ENCODE peak calls at places on chromosomes 1 and 21, in ten cellular contexts. A, Z, T, M, V, G, P, H, I and U are unnamed samples. For H3K4me1, the result is how much of the 10 kb centered on the place peaks cover.

GRCh38 chr1:34787461-34788420 is 5.1 kb upstream of the GJA4 start:
- DNase-seq in A (no peak), Z (no peak), T (peak), M (peak), V (peak), G (peak), P (no peak), H (no peak), I (no peak), U (no peak)

GRCh38 chr1:222266223-222267215 is 281.4 kb downstream of the HHIPL2 start:
- DNase-seq in A (no peak), Z (no peak), T (no peak), M (no peak), V (no peak), G (peak), P (no peak), H (no peak), I (no peak), U (no peak)

GRCh38 chr1:230827801-230828200 is 40.5 kb downstream of the C1orf198 start:
- DNase-seq in A (no peak), Z (no peak), T (no peak), M (no peak), V (no peak), G (no peak), P (no peak), H (no peak), I (no peak), U (no peak)

GRCh38 chr21:32196001-32196400 is 82.8 kb downstream of the MIS18A start:
- DNase-seq in A (no peak), Z (no peak), T (no peak), M (no peak), V (no peak), G (no peak), P (no peak), H (no peak), I (no peak), U (no peak)

GRCh38 chr21:15001773-15002647 is 62.8 kb downstream of the NRIP1 start:
- DNase-seq in A (no peak), Z (no peak), T (no peak), M (no peak), V (no peak), G (no peak), P (no peak), H (no peak), I (no peak), U (no peak)

GRCh38 chr1:230028602-230029223 is 38.3 kb upstream of the GALNT2 start:
- DNase-seq in A (no peak), Z (no peak), T (no peak), M (no peak), V (no peak), G (no peak), P (no peak), H (no peak), I (no peak), U (no peak)

GRCh38 chr1:236176337-236177336 is 34.3 kb downstream of the GPR137B start:
- DNase-seq in A (no peak), Z (peak), T (peak), M (no peak), V (peak), G (no peak), P (no peak), H (no peak), I (no peak), U (no peak)

GRCh38 chr1:17437260-17438175 is 2.0 kb downstream of the RCC2 start:
- DNase-seq in A (no peak), Z (peak), T (peak), M (peak), V (peak), G (peak), P (no peak), H (peak), I (peak), U (peak)

GRCh38 chr1:180580237-180580636 is 21.5 kb downstream of the OVAAL start:
- DNase-seq in A (no peak), Z (peak), T (no peak), M (no peak), V (peak), G (peak), P (no peak), H (no peak), I (no peak), U (no peak)

GRCh38 chr1:150320667-150320978 is 710 bp upstream of the PRPF3 start:
- DNase-seq in A (no peak), Z (no peak), T (peak), M (no peak), V (no peak), G (no peak), P (no peak), H (no peak), I (no peak), U (no peak)

GRCh38 chr1:183600136-183600535 is 9.9 kb upstream of the NCF2 start:
- DNase-seq in A (no peak), Z (peak), T (peak), M (no peak), V (peak), G (no peak), P (no peak), H (no peak), I (no peak), U (no peak)

GRCh38 chr1:198713081-198713480 is 74.2 kb downstream of the PTPRC start:
- DNase-seq in A (no peak), Z (no peak), T (peak), M (no peak), V (peak), G (no peak), P (no peak), H (no peak), I (no peak), U (no peak)

GRCh38 chr1:185104083-185104482 is 52.7 kb downstream of the TRMT1L start:
- DNase-seq in A (no peak), Z (no peak), T (no peak), M (no peak), V (no peak), G (no peak), P (no peak), H (no peak), I (no peak), U (peak)

GRCh38 chr1:26066857-26067256 is 573 bp downstream of the TRIM63 start:
- DNase-seq in A (no peak), Z (no peak), T (peak), M (no peak), V (no peak), G (no peak), P (no peak), H (no peak), I (peak), U (no peak)

GRCh38 chr21:32482565-32483292 is 70.2 kb downstream of the EVA1C start:
- DNase-seq in A (no peak), Z (no peak), T (no peak), M (no peak), V (no peak), G (no peak), P (no peak), H (no peak), I (no peak), U (no peak)

GRCh38 chr1:191752342-191752741 is 405.9 kb upstream of the RGS18 start:
- DNase-seq in A (no peak), Z (no peak), T (no peak), M (no peak), V (no peak), G (no peak), P (no peak), H (no peak), I (no peak), U (no peak)

GRCh38 chr1:24084050-24084449 is 27.9 kb downstream of the MYOM3 start:
- DNase-seq in A (no peak), Z (no peak), T (peak), M (no peak), V (no peak), G (no peak), P (no peak), H (peak), I (no peak), U (no peak)

GRCh38 chr21:46504681-46505080 is 46.0 kb downstream of the DIP2A start:
- DNase-seq in A (no peak), Z (no peak), T (no peak), M (no peak), V (no peak), G (no peak), P (no peak), H (no peak), I (no peak), U (no peak)

GRCh38 chr1:234973426-234974250 is 155.0 kb downstream of the TOMM20 start:
- DNase-seq in A (peak), Z (no peak), T (no peak), M (no peak), V (no peak), G (no peak), P (no peak), H (no peak), I (no peak), U (no peak)

GRCh38 chr1:20351911-20352675 is 61.4 kb downstream of the VWA5B1 start:
- DNase-seq in A (no peak), Z (no peak), T (no peak), M (no peak), V (no peak), G (no peak), P (no peak), H (no peak), I (no peak), U (no peak)

GRCh38 chr1:204084247-204084772 is 11.4 kb downstream of the SOX13 start:
- DNase-seq in A (peak), Z (no peak), T (no peak), M (no peak), V (no peak), G (peak), P (no peak), H (peak), I (no peak), U (peak)

GRCh38 chr1:7580923-7581753 is 190.0 kb upstream of the VAMP3 start:
- DNase-seq in A (no peak), Z (no peak), T (peak), M (no peak), V (no peak), G (no peak), P (no peak), H (peak), I (peak), U (no peak)

GRCh38 chr1:155002479-155003226 is at the start of gene ZBTB7B:
- DNase-seq in A (peak), Z (peak), T (peak), M (no peak), V (no peak), G (peak), P (no peak), H (peak), I (no peak), U (peak)

GRCh38 chr1:155001688-155002474 is 721 bp upstream of the ZBTB7B start:
- DNase-seq in A (peak), Z (peak), T (peak), M (peak), V (peak), G (peak), P (peak), H (peak), I (peak), U (peak)

GRCh38 chr1:155003766-155004351 is 1.3 kb downstream of the ZBTB7B start:
- DNase-seq in A (peak), Z (peak), T (peak), M (no peak), V (peak), G (peak), P (no peak), H (peak), I (peak), U (peak)

GRCh38 chr1:155004352-155005075 is 1.9 kb downstream of the ZBTB7B start:
- DNase-seq in A (no peak), Z (peak), T (no peak), M (no peak), V (no peak), G (no peak), P (no peak), H (no peak), I (no peak), U (peak)

GRCh38 chr1:155003227-155003765 is 694 bp downstream of the ZBTB7B start:
- DNase-seq in A (no peak), Z (peak), T (peak), M (no peak), V (no peak), G (no peak), P (no peak), H (no peak), I (no peak), U (peak)
- H3K4me1 ChIP-seq in A (under half), Z (under half), T (under half), M (under half), V (under half), G (under half), P (half or more), H (half or more), I (half or more), U (under half)

DNA sequence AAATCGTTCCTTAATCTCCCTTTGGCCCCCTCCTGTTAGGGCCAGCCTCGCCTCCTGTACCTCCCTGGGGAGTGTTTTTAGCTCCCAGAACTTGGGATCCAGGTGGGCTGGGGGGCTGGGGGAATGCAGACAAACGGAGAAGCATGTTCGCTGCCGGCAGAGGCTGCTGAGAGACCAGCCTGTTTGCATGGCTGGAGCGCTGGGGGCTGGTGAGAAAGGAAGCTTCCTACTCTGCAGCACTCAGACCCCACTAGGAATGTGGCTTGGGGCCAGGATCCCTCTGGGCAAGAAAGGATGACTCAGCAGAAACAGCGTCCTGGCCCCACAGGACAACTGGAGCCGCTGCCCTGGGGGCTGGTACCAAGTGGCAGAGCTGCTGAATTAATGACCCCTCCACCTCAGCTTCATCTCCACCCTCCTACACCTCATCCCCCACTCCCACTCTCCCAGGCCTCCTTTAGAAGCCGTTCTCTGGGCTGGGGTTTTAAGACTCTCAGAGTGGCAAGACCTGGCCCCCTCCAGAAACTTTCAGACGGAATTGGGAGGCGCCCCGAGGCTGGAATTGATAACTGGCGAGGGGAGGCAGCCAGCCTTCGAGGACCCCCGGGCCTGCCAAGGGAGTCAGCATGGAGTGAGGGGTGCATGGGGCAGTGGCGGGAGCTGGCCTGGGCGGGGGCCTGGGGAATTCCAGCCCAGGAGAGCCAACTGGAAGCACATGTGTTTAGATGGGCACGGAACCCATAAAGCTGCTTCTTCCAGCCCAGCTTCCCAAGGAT is 28.5 kb upstream of the EPS8L3 start:
- DNase-seq in A (no peak), Z (peak), T (peak), M (no peak), V (peak), G (peak), P (peak), H (peak), I (peak), U (peak)
- H3K4me1 ChIP-seq in A (under half), Z (under half), T (half or more), M (half or more), V (under half), G (half or more), P (under half), H (half or more), I (under half), U (under half)

GRCh38 chr1:85449356-85449755 is 15.6 kb downstream of the DDAH1 start:
- DNase-seq in A (no peak), Z (no peak), T (no peak), M (no peak), V (no peak), G (no peak), P (no peak), H (no peak), I (no peak), U (no peak)
- H3K4me1 ChIP-seq in A (under half), Z (under half), T (under half), M (under half), V (under half), G (under half), P (under half), H (under half), I (under half), U (under half)

GRCh38 chr1:54768093-54768492 is 3.8 kb upstream of the PARS2 start:
- DNase-seq in A (no peak), Z (peak), T (peak), M (no peak), V (peak), G (no peak), P (no peak), H (no peak), I (no peak), U (no peak)
- H3K4me1 ChIP-seq in A (under half), Z (under half), T (under half), M (under half), V (under half), G (under half), P (under half), H (under half), I (under half), U (under half)

GRCh38 chr21:34074283-34075098 is 1.1 kb downstream of the MRPS6 start:
- DNase-seq in A (no peak), Z (peak), T (peak), M (no peak), V (no peak), G (no peak), P (no peak), H (no peak), I (no peak), U (peak)
- H3K4me1 ChIP-seq in A (under half), Z (under half), T (under half), M (half or more), V (under half), G (under half), P (under half), H (under half), I (under half), U (under half)

GRCh38 chr21:34100337-34100736 is 27.0 kb downstream of the MRPS6 start:
- DNase-seq in A (no peak), Z (no peak), T (no peak), M (no peak), V (no peak), G (no peak), P (no peak), H (no peak), I (no peak), U (no peak)
- H3K4me1 ChIP-seq in A (under half), Z (under half), T (under half), M (under half), V (under half), G (under half), P (half or more), H (under half), I (under half), U (under half)

DNA sequence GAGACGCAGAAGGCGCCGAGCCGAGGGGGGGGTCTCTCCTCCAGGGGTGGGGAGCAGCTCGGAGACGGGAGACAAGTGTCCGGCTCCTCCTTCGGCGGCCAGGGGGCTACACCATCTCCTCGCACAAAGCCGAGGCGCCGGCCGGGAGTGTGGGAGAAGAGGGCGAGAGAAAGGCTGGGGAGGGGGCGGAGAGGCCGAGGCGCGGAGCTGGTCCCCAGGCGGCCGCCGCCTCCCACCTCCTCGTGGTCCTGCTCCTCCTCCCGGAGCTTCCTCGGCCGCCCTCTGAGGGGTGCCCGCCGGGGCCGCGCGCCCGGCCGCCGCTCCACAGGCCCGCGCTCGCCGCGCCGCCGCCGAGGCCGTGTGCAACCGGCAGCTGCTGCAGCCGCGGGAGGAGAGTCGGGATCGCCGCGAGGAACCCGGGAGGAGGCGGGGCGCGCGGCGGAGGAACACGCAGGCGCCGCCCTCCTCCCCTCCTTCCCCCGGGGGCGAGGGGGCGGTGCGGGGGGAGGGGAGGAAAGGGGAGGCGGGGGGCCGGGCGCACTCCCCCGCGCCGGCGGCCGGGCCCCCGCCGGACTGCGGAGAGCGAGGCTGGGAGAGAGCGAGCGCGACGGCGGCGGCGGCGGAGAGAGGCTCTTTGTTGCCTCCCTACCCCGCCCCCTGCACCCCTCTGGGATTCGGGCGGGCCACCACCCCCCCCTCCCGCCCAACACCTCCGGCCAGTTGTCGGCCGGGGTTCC is at the start of gene ENAH:
- DNase-seq in A (peak), Z (peak), T (peak), M (peak), V (peak), G (peak), P (no peak), H (peak), I (peak), U (peak)
- H3K4me1 ChIP-seq in A (under half), Z (under half), T (under half), M (under half), V (under half), G (half or more), P (under half), H (under half), I (under half), U (under half)

DNA sequence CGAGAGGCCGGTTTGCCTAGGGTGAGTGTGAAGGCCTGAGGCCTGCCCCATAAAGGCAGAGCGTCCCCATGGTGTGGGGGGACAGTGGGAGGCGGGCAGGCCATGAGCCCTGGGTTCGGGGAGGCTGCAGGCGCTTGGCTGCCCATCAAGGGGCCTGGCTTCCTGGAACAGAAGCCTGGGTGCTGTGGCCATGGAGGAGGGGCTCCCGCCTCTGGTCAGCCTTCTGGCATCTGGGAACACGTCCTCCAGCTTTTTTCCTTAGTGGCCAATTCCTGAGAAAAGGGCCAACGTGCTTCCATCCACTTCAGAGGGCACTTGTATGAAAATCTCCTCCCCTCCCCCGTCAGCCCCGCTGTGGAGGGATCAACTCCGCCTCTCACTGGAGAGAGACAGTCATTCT is 58.7 kb downstream of the PRDM16 start:
- DNase-seq in A (no peak), Z (no peak), T (no peak), M (no peak), V (no peak), G (no peak), P (no peak), H (peak), I (no peak), U (no peak)
- H3K4me1 ChIP-seq in A (under half), Z (under half), T (under half), M (under half), V (under half), G (under half), P (half or more), H (under half), I (under half), U (under half)